ENCODE peak calls at places on chromosomes 1 and 21, in ten cellular contexts. P, K, A, E, W, Z, O, D, N and I are unnamed samples.

GRCh38 chr1:36089393-36090121 is 865 bp downstream of the ADPRS start:
- DNase-seq in P (peak), K (no peak), A (no peak), E (no peak), W (no peak), Z (no peak), O (peak), D (no peak), N (no peak), I (peak)

GRCh38 chr21:31107871-31108270 is 69.6 kb upstream of the KRTAP19-8 start:
- DNase-seq in P (no peak), K (no peak), A (no peak), E (no peak), W (no peak), Z (no peak), O (no peak), D (no peak), N (no peak), I (no peak)

GRCh38 chr1:20974069-20974468 is 187.0 kb upstream of the HP1BP3 start:
- DNase-seq in P (no peak), K (no peak), A (no peak), E (no peak), W (no peak), Z (no peak), O (peak), D (no peak), N (no peak), I (no peak)

GRCh38 chr1:150056407-150056806 is 11.2 kb upstream of the VPS45 start:
- DNase-seq in P (no peak), K (no peak), A (no peak), E (no peak), W (no peak), Z (no peak), O (no peak), D (no peak), N (no peak), I (no peak)

GRCh38 chr1:178774263-178774662 is 49.2 kb downstream of the RALGPS2 start:
- DNase-seq in P (peak), K (peak), A (no peak), E (no peak), W (no peak), Z (peak), O (peak), D (no peak), N (no peak), I (peak)

GRCh38 chr1:36425791-36426190 is 24.5 kb downstream of the OSCP1 start:
- DNase-seq in P (peak), K (no peak), A (no peak), E (no peak), W (no peak), Z (no peak), O (peak), D (no peak), N (no peak), I (no peak)

GRCh38 chr1:3883194-3883920 is 16.7 kb downstream of the C1orf174 start:
- DNase-seq in P (no peak), K (no peak), A (no peak), E (no peak), W (no peak), Z (no peak), O (no peak), D (no peak), N (no peak), I (no peak)

GRCh38 chr1:200890818-200891773 is 3.6 kb upstream of the INAVA start:
- DNase-seq in P (peak), K (no peak), A (no peak), E (no peak), W (peak), Z (no peak), O (peak), D (peak), N (no peak), I (peak)

GRCh38 chr1:222654849-222655248 is 37.0 kb downstream of the MIA3 start:
- DNase-seq in P (peak), K (no peak), A (no peak), E (no peak), W (peak), Z (no peak), O (no peak), D (no peak), N (peak), I (no peak)

GRCh38 chr1:229479660-229480399 is 28.3 kb downstream of the NUP133 start:
- DNase-seq in P (no peak), K (no peak), A (no peak), E (no peak), W (no peak), Z (no peak), O (no peak), D (no peak), N (no peak), I (no peak)

GRCh38 chr1:244444854-244445253 is 6.9 kb downstream of the ADSS2 start:
- DNase-seq in P (no peak), K (no peak), A (no peak), E (no peak), W (no peak), Z (no peak), O (no peak), D (no peak), N (no peak), I (peak)

GRCh38 chr1:31327381-31327780 is 30.5 kb downstream of the ZCCHC17 start:
- DNase-seq in P (peak), K (no peak), A (no peak), E (no peak), W (no peak), Z (no peak), O (peak), D (no peak), N (no peak), I (peak)

GRCh38 chr1:155562581-155563376 is at the start of gene ASH1L:
- DNase-seq in P (peak), K (peak), A (peak), E (peak), W (peak), Z (peak), O (peak), D (peak), N (peak), I (peak)

GRCh38 chr1:30302808-30303310 is 420.5 kb downstream of the MATN1 start:
- DNase-seq in P (no peak), K (peak), A (no peak), E (no peak), W (no peak), Z (peak), O (no peak), D (no peak), N (no peak), I (no peak)

GRCh38 chr1:200038987-200039848 is 11.7 kb downstream of the NR5A2 start:
- DNase-seq in P (peak), K (no peak), A (no peak), E (no peak), W (no peak), Z (peak), O (no peak), D (peak), N (no peak), I (peak)

GRCh38 chr1:220149742-220150141 is 55.8 kb downstream of the IARS2 start:
- DNase-seq in P (no peak), K (no peak), A (no peak), E (no peak), W (no peak), Z (no peak), O (no peak), D (no peak), N (no peak), I (no peak)

GRCh38 chr1:24049709-24050108 is 62.2 kb downstream of the MYOM3 start:
- DNase-seq in P (no peak), K (no peak), A (no peak), E (no peak), W (no peak), Z (no peak), O (no peak), D (no peak), N (no peak), I (no peak)

GRCh38 chr1:203099121-203099520 is 13.3 kb upstream of the MYOG start:
- DNase-seq in P (peak), K (no peak), A (no peak), E (no peak), W (no peak), Z (no peak), O (no peak), D (no peak), N (no peak), I (no peak)

GRCh38 chr1:184212649-184213314 is 161.3 kb downstream of the TSEN15 start:
- DNase-seq in P (peak), K (no peak), A (no peak), E (peak), W (no peak), Z (no peak), O (peak), D (no peak), N (no peak), I (peak)

GRCh38 chr21:45982256-45982757 is 737 bp downstream of the COL6A1 start:
- DNase-seq in P (no peak), K (no peak), A (no peak), E (no peak), W (no peak), Z (no peak), O (no peak), D (peak), N (no peak), I (peak)

GRCh38 chr1:46677339-46677738 is 5.7 kb downstream of the TEX38 start:
- DNase-seq in P (no peak), K (no peak), A (no peak), E (no peak), W (no peak), Z (no peak), O (no peak), D (no peak), N (no peak), I (no peak)

GRCh38 chr1:196515904-196516303 is 92.3 kb downstream of the KCNT2 start:
- DNase-seq in P (no peak), K (no peak), A (no peak), E (no peak), W (no peak), Z (no peak), O (no peak), D (no peak), N (no peak), I (no peak)

GRCh38 chr1:33354707-33355276 is 33.9 kb upstream of the A3GALT2 start:
- DNase-seq in P (no peak), K (no peak), A (no peak), E (no peak), W (no peak), Z (no peak), O (no peak), D (no peak), N (no peak), I (no peak)

GRCh38 chr1:71245246-71245645 is 164.4 kb upstream of the ZRANB2 start:
- DNase-seq in P (no peak), K (no peak), A (no peak), E (no peak), W (no peak), Z (no peak), O (no peak), D (no peak), N (no peak), I (no peak)

GRCh38 chr1:81869286-81869685 is 68.6 kb downstream of the ADGRL2 start:
- DNase-seq in P (no peak), K (no peak), A (no peak), E (no peak), W (no peak), Z (no peak), O (peak), D (no peak), N (no peak), I (no peak)

GRCh38 chr21:28768753-28769152 is 223.9 kb downstream of the LTN1 start:
- DNase-seq in P (no peak), K (no peak), A (no peak), E (no peak), W (no peak), Z (no peak), O (no peak), D (no peak), N (no peak), I (no peak)

GRCh38 chr1:70429219-70429618 is 18.2 kb downstream of the CTH start:
- DNase-seq in P (no peak), K (no peak), A (no peak), E (no peak), W (no peak), Z (no peak), O (peak), D (no peak), N (no peak), I (no peak)

GRCh38 chr1:151492120-151492519 is 19.1 kb upstream of the CGN start:
- DNase-seq in P (no peak), K (no peak), A (no peak), E (no peak), W (no peak), Z (no peak), O (no peak), D (no peak), N (no peak), I (no peak)

GRCh38 chr1:232074265-232074664 is 447.7 kb downstream of the DISC1 start:
- DNase-seq in P (no peak), K (no peak), A (no peak), E (no peak), W (no peak), Z (no peak), O (no peak), D (no peak), N (no peak), I (peak)

GRCh38 chr1:223674119-223674890 is 8.8 kb upstream of the CAPN8 start:
- DNase-seq in P (no peak), K (no peak), A (no peak), E (no peak), W (no peak), Z (no peak), O (no peak), D (no peak), N (no peak), I (no peak)

GRCh38 chr1:175207971-175208370 is 15.4 kb upstream of the KIAA0040 start:
- DNase-seq in P (no peak), K (peak), A (no peak), E (no peak), W (no peak), Z (peak), O (no peak), D (no peak), N (no peak), I (no peak)